ENCODE peak calls at places on chromosomes 6 and 20, in four cellular contexts. U is stimulated activated CD4-positive, alpha-beta T cell treated with anti-CD3 and anti-CD28 coated beads, Interleukin-1b, Interleukin-23, amount 100 ng/mL, for 1 hour; X is lower leg skin; A is NCI-H2081. E is an unnamed sample.

GRCh38 chr20:462199-462991 is at the start of gene TBC1D20:
- DNase-seq in U (peak), X (peak), A (peak), E (peak)

GRCh38 chr20:23446505-23446904 is 6.2 kb downstream of the CST11 start:
- DNase-seq in U (no peak), X (no peak), A (peak), E (no peak)

GRCh38 chr6:130282234-130282995 is 59.7 kb upstream of the SAMD3 start:
- DNase-seq in U (no peak), X (no peak), A (no peak), E (no peak)

GRCh38 chr6:44387346-44388134 is at the start of gene CDC5L:
- DNase-seq in U (peak), X (peak), A (peak), E (peak)

GRCh38 chr6:161442381-161442858 is 168.6 kb upstream of the AGPAT4 start:
- DNase-seq in U (no peak), X (no peak), A (no peak), E (no peak)

GRCh38 chr20:53925651-53926401 is 144.6 kb downstream of the BCAS1 start:
- DNase-seq in U (no peak), X (peak), A (no peak), E (no peak)

GRCh38 chr6:37819177-37819801 is at the start of gene ZFAND3:
- DNase-seq in U (peak), X (peak), A (peak), E (peak)

GRCh38 chr20:32664352-32665159 is 9.2 kb downstream of the C20orf203 start:
- DNase-seq in U (no peak), X (no peak), A (no peak), E (no peak)

GRCh38 chr6:98530732-98531131 is 303.6 kb upstream of the POU3F2 start:
- DNase-seq in U (no peak), X (no peak), A (no peak), E (no peak)

GRCh38 chr6:114100421-114100820 is 129.5 kb upstream of the HDAC2 start:
- DNase-seq in U (no peak), X (no peak), A (no peak), E (no peak)

GRCh38 chr6:106630366-106630765 is 988 bp downstream of the QRSL1 start:
- DNase-seq in U (no peak), X (no peak), A (peak), E (no peak)

GRCh38 chr6:118377711-118378414 is 170.2 kb upstream of the PLN start:
- DNase-seq in U (no peak), X (no peak), A (peak), E (no peak)

GRCh38 chr6:12535915-12536314 is 180.7 kb upstream of the PHACTR1 start:
- DNase-seq in U (no peak), X (no peak), A (no peak), E (no peak)

GRCh38 chr6:13375360-13375878 is 47.1 kb upstream of the TBC1D7 start:
- DNase-seq in U (no peak), X (no peak), A (no peak), E (no peak)

GRCh38 chr20:53176133-53176532 is 204.0 kb downstream of the TSHZ2 start:
- DNase-seq in U (no peak), X (no peak), A (no peak), E (no peak)